ENCODE peak calls at places on chromosomes 7 and 10, in nine cellular contexts. One of them, this sample, is unnamed.

GRCh38 chr7:140342732-140343514 is 55.4 kb downstream of the SLC37A3 start:
- DNase-seq in trophoblast cell: peak; percentile 44
- DNase-seq in NCI-H1105 treated with DMSO at 0.1 percent for 48 hours: peak; percentile 41
- DNase-seq in non-pigmented ciliary epithelial cell: no peak
- DNase-seq in NCI-H524: peak; percentile 73
- DNase-seq in EH: peak; percentile 33
- DNase-seq in ovary: no peak
- DNase-seq in dermis blood vessel endothelial cell: peak; percentile 77
- DNase-seq in activated CD4-positive, CD25-positive, alpha-beta regulatory T cell: no peak
- DNase-seq in this sample: no peak

GRCh38 chr10:79046326-79046725 is 22.4 kb upstream of the ZMIZ1 start:
- DNase-seq in trophoblast cell: no peak
- DNase-seq in NCI-H1105 treated with DMSO at 0.1 percent for 48 hours: no peak
- DNase-seq in non-pigmented ciliary epithelial cell: no peak
- DNase-seq in NCI-H524: no peak
- DNase-seq in EH: no peak
- DNase-seq in ovary: no peak
- DNase-seq in dermis blood vessel endothelial cell: no peak
- DNase-seq in activated CD4-positive, CD25-positive, alpha-beta regulatory T cell: no peak
- DNase-seq in this sample: no peak

GRCh38 chr10:132859084-132859855 is 73.3 kb upstream of the NKX6-2 start:
- DNase-seq in trophoblast cell: no peak
- DNase-seq in NCI-H1105 treated with DMSO at 0.1 percent for 48 hours: no peak
- DNase-seq in non-pigmented ciliary epithelial cell: no peak
- DNase-seq in NCI-H524: no peak
- DNase-seq in EH: no peak
- DNase-seq in ovary: peak; percentile 8
- DNase-seq in dermis blood vessel endothelial cell: no peak
- DNase-seq in activated CD4-positive, CD25-positive, alpha-beta regulatory T cell: no peak
- DNase-seq in this sample: no peak

GRCh38 chr7:141563956-141564623 is 12.9 kb downstream of the AGK start:
- DNase-seq in trophoblast cell: no peak
- DNase-seq in NCI-H1105 treated with DMSO at 0.1 percent for 48 hours: no peak
- DNase-seq in non-pigmented ciliary epithelial cell: no peak
- DNase-seq in NCI-H524: no peak
- DNase-seq in EH: no peak
- DNase-seq in ovary: no peak
- DNase-seq in dermis blood vessel endothelial cell: no peak
- DNase-seq in activated CD4-positive, CD25-positive, alpha-beta regulatory T cell: no peak
- DNase-seq in this sample: no peak

GRCh38 chr10:130371156-130371555 is 235.0 kb downstream of the GLRX3 start:
- DNase-seq in trophoblast cell: no peak
- DNase-seq in NCI-H1105 treated with DMSO at 0.1 percent for 48 hours: no peak
- DNase-seq in non-pigmented ciliary epithelial cell: no peak
- DNase-seq in NCI-H524: no peak
- DNase-seq in EH: no peak
- DNase-seq in ovary: no peak
- DNase-seq in dermis blood vessel endothelial cell: no peak
- DNase-seq in activated CD4-positive, CD25-positive, alpha-beta regulatory T cell: no peak
- DNase-seq in this sample: no peak

GRCh38 chr10:63976538-63976937 is 455.3 kb downstream of the REEP3 start:
- DNase-seq in trophoblast cell: peak; percentile 72
- DNase-seq in NCI-H1105 treated with DMSO at 0.1 percent for 48 hours: peak; percentile 1
- DNase-seq in non-pigmented ciliary epithelial cell: no peak
- DNase-seq in NCI-H524: peak; percentile 55
- DNase-seq in EH: peak; percentile 39
- DNase-seq in ovary: no peak
- DNase-seq in dermis blood vessel endothelial cell: peak; percentile 66
- DNase-seq in activated CD4-positive, CD25-positive, alpha-beta regulatory T cell: no peak
- DNase-seq in this sample: no peak

GRCh38 chr10:69222157-69223027 is 2.3 kb downstream of the HKDC1 start:
- DNase-seq in trophoblast cell: peak; percentile 63
- DNase-seq in NCI-H1105 treated with DMSO at 0.1 percent for 48 hours: peak; percentile 22
- DNase-seq in non-pigmented ciliary epithelial cell: no peak
- DNase-seq in NCI-H524: peak; percentile 4
- DNase-seq in EH: peak; percentile 61
- DNase-seq in ovary: no peak
- DNase-seq in dermis blood vessel endothelial cell: peak; percentile 82
- DNase-seq in activated CD4-positive, CD25-positive, alpha-beta regulatory T cell: peak; percentile 29
- DNase-seq in this sample: no peak

GRCh38 chr10:86020139-86020538 is 346.5 kb downstream of the GRID1 start:
- DNase-seq in trophoblast cell: no peak
- DNase-seq in NCI-H1105 treated with DMSO at 0.1 percent for 48 hours: no peak
- DNase-seq in non-pigmented ciliary epithelial cell: no peak
- DNase-seq in NCI-H524: no peak
- DNase-seq in EH: no peak
- DNase-seq in ovary: no peak
- DNase-seq in dermis blood vessel endothelial cell: no peak
- DNase-seq in activated CD4-positive, CD25-positive, alpha-beta regulatory T cell: no peak
- DNase-seq in this sample: no peak

GRCh38 chr10:102367441-102367840 is 28.1 kb upstream of the NFKB2 start:
- DNase-seq in trophoblast cell: no peak
- DNase-seq in NCI-H1105 treated with DMSO at 0.1 percent for 48 hours: no peak
- DNase-seq in non-pigmented ciliary epithelial cell: no peak
- DNase-seq in NCI-H524: no peak
- DNase-seq in EH: peak; percentile 35
- DNase-seq in ovary: no peak
- DNase-seq in dermis blood vessel endothelial cell: no peak
- DNase-seq in activated CD4-positive, CD25-positive, alpha-beta regulatory T cell: no peak
- DNase-seq in this sample: no peak

GRCh38 chr7:27510550-27510949 is 152.1 kb downstream of the HIBADH start:
- DNase-seq in trophoblast cell: no peak
- DNase-seq in NCI-H1105 treated with DMSO at 0.1 percent for 48 hours: no peak
- DNase-seq in non-pigmented ciliary epithelial cell: no peak
- DNase-seq in NCI-H524: peak; percentile 21
- DNase-seq in EH: no peak
- DNase-seq in ovary: no peak
- DNase-seq in dermis blood vessel endothelial cell: no peak
- DNase-seq in activated CD4-positive, CD25-positive, alpha-beta regulatory T cell: no peak
- DNase-seq in this sample: no peak

GRCh38 chr10:129786216-129786615 is 177.9 kb downstream of the EBF3 start:
- DNase-seq in trophoblast cell: no peak
- DNase-seq in NCI-H1105 treated with DMSO at 0.1 percent for 48 hours: no peak
- DNase-seq in non-pigmented ciliary epithelial cell: no peak
- DNase-seq in NCI-H524: no peak
- DNase-seq in EH: no peak
- DNase-seq in ovary: no peak
- DNase-seq in dermis blood vessel endothelial cell: no peak
- DNase-seq in activated CD4-positive, CD25-positive, alpha-beta regulatory T cell: no peak
- DNase-seq in this sample: no peak

GRCh38 chr7:30971440-30971839 is 7.7 kb downstream of the GHRHR start:
- DNase-seq in trophoblast cell: no peak
- DNase-seq in NCI-H1105 treated with DMSO at 0.1 percent for 48 hours: no peak
- DNase-seq in non-pigmented ciliary epithelial cell: no peak
- DNase-seq in NCI-H524: no peak
- DNase-seq in EH: no peak
- DNase-seq in ovary: no peak
- DNase-seq in dermis blood vessel endothelial cell: no peak
- DNase-seq in activated CD4-positive, CD25-positive, alpha-beta regulatory T cell: no peak
- DNase-seq in this sample: no peak

GRCh38 chr10:128150045-128150493 is 23.8 kb upstream of the MKI67 start:
- DNase-seq in trophoblast cell: peak; percentile 80
- DNase-seq in NCI-H1105 treated with DMSO at 0.1 percent for 48 hours: no peak
- DNase-seq in non-pigmented ciliary epithelial cell: no peak
- DNase-seq in NCI-H524: peak; percentile 49
- DNase-seq in EH: peak; percentile 61
- DNase-seq in ovary: peak; percentile 34
- DNase-seq in dermis blood vessel endothelial cell: peak; percentile 84
- DNase-seq in activated CD4-positive, CD25-positive, alpha-beta regulatory T cell: peak; percentile 66
- DNase-seq in this sample: no peak

GRCh38 chr7:133053321-133053891 is 28.5 kb downstream of the CHCHD3 start:
- DNase-seq in trophoblast cell: peak; percentile 72
- DNase-seq in NCI-H1105 treated with DMSO at 0.1 percent for 48 hours: no peak
- DNase-seq in non-pigmented ciliary epithelial cell: peak; percentile 94
- DNase-seq in NCI-H524: no peak
- DNase-seq in EH: peak; percentile 97
- DNase-seq in ovary: no peak
- DNase-seq in dermis blood vessel endothelial cell: no peak
- DNase-seq in activated CD4-positive, CD25-positive, alpha-beta regulatory T cell: no peak
- DNase-seq in this sample: no peak

GRCh38 chr10:7417103-7417623 is 6.3 kb upstream of the SFMBT2 start:
- DNase-seq in trophoblast cell: peak; percentile 40
- DNase-seq in NCI-H1105 treated with DMSO at 0.1 percent for 48 hours: peak; percentile 2
- DNase-seq in non-pigmented ciliary epithelial cell: peak; percentile 26
- DNase-seq in NCI-H524: peak; percentile 1
- DNase-seq in EH: peak; percentile 44
- DNase-seq in ovary: no peak
- DNase-seq in dermis blood vessel endothelial cell: peak; percentile 70
- DNase-seq in activated CD4-positive, CD25-positive, alpha-beta regulatory T cell: no peak
- DNase-seq in this sample: no peak

GRCh38 chr10:120453319-120453718 is 3.7 kb upstream of the PLPP4 start:
- DNase-seq in trophoblast cell: no peak
- DNase-seq in NCI-H1105 treated with DMSO at 0.1 percent for 48 hours: no peak
- DNase-seq in non-pigmented ciliary epithelial cell: no peak
- DNase-seq in NCI-H524: no peak
- DNase-seq in EH: no peak
- DNase-seq in ovary: no peak
- DNase-seq in dermis blood vessel endothelial cell: no peak
- DNase-seq in activated CD4-positive, CD25-positive, alpha-beta regulatory T cell: no peak
- DNase-seq in this sample: no peak

GRCh38 chr10:63738410-63738809 is 217.2 kb downstream of the REEP3 start:
- DNase-seq in trophoblast cell: no peak
- DNase-seq in NCI-H1105 treated with DMSO at 0.1 percent for 48 hours: no peak
- DNase-seq in non-pigmented ciliary epithelial cell: peak; percentile 18
- DNase-seq in NCI-H524: no peak
- DNase-seq in EH: peak; percentile 64
- DNase-seq in ovary: no peak
- DNase-seq in dermis blood vessel endothelial cell: no peak
- DNase-seq in activated CD4-positive, CD25-positive, alpha-beta regulatory T cell: no peak
- DNase-seq in this sample: no peak

GRCh38 chr10:50224330-50224952 is 26.9 kb downstream of the ASAH2 start:
- DNase-seq in trophoblast cell: peak; percentile 84
- DNase-seq in NCI-H1105 treated with DMSO at 0.1 percent for 48 hours: peak; percentile 31
- DNase-seq in non-pigmented ciliary epithelial cell: peak; percentile 41
- DNase-seq in NCI-H524: peak; percentile 55
- DNase-seq in EH: peak; percentile 73
- DNase-seq in ovary: no peak
- DNase-seq in dermis blood vessel endothelial cell: peak; percentile 79
- DNase-seq in activated CD4-positive, CD25-positive, alpha-beta regulatory T cell: peak; percentile 1
- DNase-seq in this sample: peak; percentile 35

GRCh38 chr7:17681965-17682364 is 258.3 kb downstream of the SNX13 start:
- DNase-seq in trophoblast cell: no peak
- DNase-seq in NCI-H1105 treated with DMSO at 0.1 percent for 48 hours: no peak
- DNase-seq in non-pigmented ciliary epithelial cell: no peak
- DNase-seq in NCI-H524: no peak
- DNase-seq in EH: peak; percentile 75
- DNase-seq in ovary: no peak
- DNase-seq in dermis blood vessel endothelial cell: no peak
- DNase-seq in activated CD4-positive, CD25-positive, alpha-beta regulatory T cell: no peak
- DNase-seq in this sample: no peak

This sample was measured in DMS 273 treated with DMSO at 0.1 percent for 48 hours.